ENCODE peak calls at places on chromosomes 13 and 19, in nine cellular contexts. T, C, I, Z, G, N, U, R and S are unnamed samples.

GRCh38 chr19:50258918-50259372 is 55.5 kb downstream of the MYH14 start:
- DNase-seq in I (no peak), T (peak), G (no peak), N (no peak), U (peak), C (no peak), R (no peak), Z (no peak), S (no peak)

GRCh38 chr13:112370311-112370710 is 5.8 kb upstream of the SPACA7 start:
- DNase-seq in G (no peak), Z (no peak), N (no peak), I (no peak), R (no peak), U (no peak), C (no peak), T (no peak), S (no peak)

GRCh38 chr19:47547175-47547574 is 25.8 kb downstream of the ZNF541 start:
- DNase-seq in N (no peak), U (no peak), Z (no peak), G (no peak), I (no peak), R (no peak), C (no peak), T (no peak), S (no peak)

GRCh38 chr13:44719857-44720671 is 143.9 kb upstream of the TSC22D1 start:
- DNase-seq in I (no peak), C (peak), G (no peak), N (peak), T (no peak), R (peak), U (no peak), Z (peak), S (peak)

GRCh38 chr19:38834590-38834989 is 3.0 kb upstream of the ECH1 start:
- DNase-seq in I (no peak), Z (no peak), T (no peak), N (no peak), G (no peak), U (no peak), R (no peak), C (no peak), S (no peak)

GRCh38 chr19:47435196-47435595 is 15.9 kb upstream of the MEIS3 start:
- DNase-seq in Z (no peak), N (no peak), U (no peak), I (no peak), T (no peak), R (no peak), C (no peak), G (no peak), S (no peak)

GRCh38 chr13:45373116-45373606 is 32.2 kb upstream of the TPT1 start:
- DNase-seq in Z (no peak), I (no peak), T (no peak), C (no peak), N (no peak), U (no peak), G (no peak), R (no peak), S (no peak)

GRCh38 chr19:12856684-12857083 is 18.4 kb downstream of the MAST1 start:
- DNase-seq in G (no peak), I (no peak), C (no peak), T (no peak), N (no peak), R (no peak), Z (no peak), U (no peak), S (no peak)

GRCh38 chr19:35236638-35237400 is 8.3 kb upstream of the FAM187B start:
- DNase-seq in R (no peak), I (peak), Z (no peak), G (no peak), C (no peak), U (no peak), N (no peak), T (no peak), S (no peak)

GRCh38 chr13:50829896-50830295 is 13.6 kb downstream of the DLEU7 start:
- DNase-seq in T (no peak), Z (peak), I (no peak), C (peak), G (no peak), R (no peak), U (no peak), N (peak), S (peak)

GRCh38 chr13:66618702-66619101 is 611.4 kb downstream of the PCDH9 start:
- DNase-seq in Z (peak), T (no peak), G (no peak), N (peak), R (peak), C (peak), I (no peak), U (peak), S (peak)

GRCh38 chr19:18117364-18117691 is 19.8 kb downstream of the MAST3 start:
- DNase-seq in R (no peak), N (no peak), C (no peak), G (no peak), T (no peak), Z (no peak), I (no peak), U (no peak), S (no peak)

GRCh38 chr13:113220141-113220598 is 10.8 kb downstream of the CUL4A start:
- DNase-seq in N (no peak), Z (no peak), U (no peak), G (no peak), T (peak), R (no peak), C (no peak), I (no peak), S (no peak)

GRCh38 chr13:98570929-98571372 is 6.0 kb downstream of the STK24 start:
- DNase-seq in N (no peak), Z (peak), C (no peak), G (peak), T (no peak), U (no peak), R (no peak), I (peak), S (no peak)

GRCh38 chr19:18300930-18301717 is 19.7 kb upstream of the JUND start:
- DNase-seq in I (no peak), T (peak), Z (no peak), R (peak), G (no peak), U (no peak), C (peak), N (peak), S (no peak)

GRCh38 chr19:35205733-35206323 is 22.7 kb downstream of the FAM187B start:
- DNase-seq in T (no peak), I (no peak), G (no peak), U (no peak), R (no peak), C (no peak), Z (no peak), N (no peak), S (no peak)

GRCh38 chr13:25966086-25966485 is 85.7 kb downstream of the SHISA2 start:
- DNase-seq in N (no peak), U (no peak), R (no peak), C (no peak), Z (no peak), I (no peak), T (no peak), G (no peak), S (no peak)

GRCh38 chr13:93767917-93768422 is 541.4 kb downstream of the GPC6 start:
- DNase-seq in T (no peak), G (no peak), R (no peak), Z (no peak), C (no peak), U (no peak), N (no peak), I (no peak), S (no peak)

GRCh38 chr13:24473646-24474045 is 38.9 kb downstream of the PARP4 start:
- DNase-seq in N (no peak), I (no peak), R (no peak), C (no peak), G (no peak), U (no peak), Z (no peak), T (no peak), S (no peak)

GRCh38 chr19:11931051-11931450 is 6.1 kb downstream of the ZNF700 start:
- DNase-seq in T (no peak), C (no peak), I (no peak), N (no peak), Z (no peak), G (no peak), R (no peak), U (no peak), S (no peak)

GRCh38 chr19:13102666-13103584 is at the start of gene LYL1:
- DNase-seq in C (no peak), I (no peak), U (peak), T (peak), G (no peak), Z (no peak), N (peak), R (peak), S (no peak)

GRCh38 chr19:16957151-16957662 is 68.4 kb downstream of the F2RL3 start:
- DNase-seq in C (peak), I (no peak), U (no peak), N (no peak), G (no peak), T (no peak), Z (peak), R (no peak), S (no peak)

GRCh38 chr13:46197299-46197975 is 14.3 kb upstream of the LRRC63 start:
- DNase-seq in T (no peak), C (peak), I (no peak), U (no peak), G (no peak), N (peak), Z (no peak), R (no peak), S (peak)